ENCODE peak calls at places on chromosome 1, in ten cellular contexts. O is brain microvascular endothelial cell; Y is neural progenitor cell; C is ovary; G is NT2/D1; N is mesendoderm; Q is CD8-positive, alpha-beta T cell; V is prostate gland; I is fibroblast of lung; T is tibial artery. P is an unnamed sample.

GRCh38 chr1:106022312-106022902 is 1034.1 kb upstream of the PRMT6 start:
- DNase-seq in V (no peak), Y (no peak), Q (no peak), T (no peak), G (no peak), O (no peak), N (peak; percentile 3), C (no peak), I (peak; percentile 1), P (peak; percentile 2)

GRCh38 chr1:246931549-246932365 is at the start of gene AHCTF1:
- DNase-seq in Y (peak; percentile 99), Q (peak; percentile 96), O (peak; percentile 97), V (peak; percentile 96), I (peak; percentile 95), C (peak; percentile 98), G (peak; percentile 98), N (peak; percentile 99), T (peak; percentile 99), P (peak; percentile 96)

GRCh38 chr1:39238476-39238875 is 34.0 kb downstream of the MACF1 start:
- DNase-seq in T (no peak), O (peak; percentile 76), C (no peak), Q (no peak), Y (no peak), G (no peak), N (no peak), V (no peak), I (peak; percentile 88), P (no peak)

GRCh38 chr1:42041031-42041430 is 112.2 kb upstream of the GUCA2B start:
- DNase-seq in O (no peak), G (no peak), Y (no peak), N (no peak), C (no peak), V (no peak), Q (no peak), T (no peak), I (no peak), P (no peak)

GRCh38 chr1:107791381-107791780 is 173.6 kb downstream of the VAV3 start:
- DNase-seq in N (no peak), T (no peak), C (no peak), I (no peak), Q (no peak), G (no peak), V (no peak), O (no peak), Y (no peak), P (no peak)

GRCh38 chr1:154626456-154627246 is 18.7 kb upstream of the ADAR start:
- DNase-seq in O (no peak), C (no peak), V (no peak), Y (peak; percentile 23), I (no peak), T (no peak), N (no peak), Q (no peak), G (no peak), P (no peak)

GRCh38 chr1:44676484-44677200 is 2.1 kb downstream of the ARMH1 start:
- DNase-seq in Q (no peak), G (no peak), I (peak; percentile 56), V (no peak), Y (no peak), T (no peak), O (peak; percentile 33), C (no peak), N (no peak), P (no peak)

GRCh38 chr1:44460107-44460885 is 55.2 kb downstream of the RNF220 start:
- DNase-seq in Q (no peak), T (no peak), Y (no peak), V (no peak), I (no peak), N (no peak), O (no peak), C (no peak), G (no peak), P (peak; percentile 4)

GRCh38 chr1:17280436-17280835 is 27.6 kb upstream of the PADI4 start:
- DNase-seq in I (no peak), N (no peak), C (no peak), Y (no peak), O (no peak), Q (no peak), T (no peak), V (no peak), G (no peak), P (no peak)

GRCh38 chr1:169461390-169462001 is 24.2 kb downstream of the SLC19A2 start:
- DNase-seq in V (no peak), G (no peak), I (no peak), O (no peak), C (no peak), Q (no peak), T (no peak), N (no peak), Y (no peak), P (no peak)

GRCh38 chr1:91670781-91671180 is 170.1 kb downstream of the CDC7 start:
- DNase-seq in G (no peak), N (no peak), O (no peak), T (no peak), C (no peak), Y (peak; percentile 16), V (no peak), I (no peak), Q (no peak), P (no peak)

GRCh38 chr1:91672601-91673161 is 172.0 kb downstream of the CDC7 start:
- DNase-seq in Y (no peak), V (no peak), N (no peak), T (no peak), C (no peak), Q (no peak), G (no peak), O (no peak), I (no peak), P (no peak)

GRCh38 chr1:91674107-91674506 is 173.5 kb downstream of the CDC7 start:
- DNase-seq in T (no peak), N (no peak), O (no peak), Y (no peak), G (no peak), Q (no peak), V (no peak), C (no peak), I (no peak), P (no peak)

GRCh38 chr1:91673603-91674002 is 173.0 kb downstream of the CDC7 start:
- DNase-seq in C (no peak), O (no peak), V (no peak), G (no peak), I (no peak), Y (no peak), Q (no peak), T (no peak), N (no peak), P (no peak)

DNA sequence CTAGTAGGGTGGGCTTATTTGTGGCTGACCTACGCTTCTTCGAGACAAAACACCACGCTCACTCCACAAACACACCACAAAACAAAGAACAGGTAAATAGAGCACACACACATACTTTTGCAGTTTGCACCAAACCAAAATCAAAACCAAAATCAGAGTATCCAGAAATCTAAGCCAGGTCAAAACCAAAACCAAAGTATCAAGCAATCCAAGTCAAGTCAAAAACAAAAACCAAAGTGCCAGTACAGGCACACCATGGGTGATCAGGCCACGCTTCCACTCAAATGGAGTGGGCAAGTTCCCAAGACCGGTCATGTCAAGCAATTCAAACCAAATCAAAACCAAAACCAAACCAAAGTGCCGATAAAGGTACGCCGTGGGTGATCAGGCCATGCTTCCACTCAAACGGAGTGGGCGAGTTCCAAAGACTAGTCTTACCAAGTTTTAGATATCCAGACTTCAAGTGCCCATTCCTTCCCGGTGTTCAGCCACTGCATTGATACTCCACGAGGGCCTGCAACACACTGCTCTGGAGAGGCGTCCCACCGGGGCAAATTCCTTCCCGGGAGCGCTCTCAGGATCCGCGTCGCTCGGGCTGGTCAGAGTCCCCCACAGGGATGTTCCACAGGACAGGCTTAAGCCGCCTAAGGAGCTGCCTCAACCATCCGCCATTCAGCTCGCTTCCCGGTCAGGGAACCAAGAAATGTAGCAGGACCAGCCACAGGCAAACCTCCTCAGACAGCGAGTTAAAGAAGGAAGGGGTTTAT is 169.1 kb downstream of the CDC7 start:
- DNase-seq in C (no peak), N (no peak), Q (no peak), O (no peak), G (no peak), T (no peak), V (no peak), I (no peak), Y (peak; percentile 65), P (no peak)
- H3K4me3 ChIP-seq in C (no peak overlapping the region), N (no peak overlapping the region), Q (no peak overlapping the region), O (no peak overlapping the region), G (no peak overlapping the region), T (no peak overlapping the region), V (no peak overlapping the region), I (no peak overlapping the region), Y (no peak overlapping the region), P (no peak overlapping the region)

GRCh38 chr1:112710586-112710985 is 3.7 kb upstream of the RHOC start:
- DNase-seq in V (no peak), I (no peak), Q (no peak), Y (no peak), N (no peak), T (no peak), O (no peak), G (no peak), C (no peak), P (no peak)
- H3K27me3 ChIP-seq in V (no peaks in the 10 kb centered on the region), I (peaks cover 6% of the 10 kb centered on the region), Q (no peaks in the 10 kb centered on the region), Y (peaks cover 73% of the 10 kb centered on the region), N (no peaks in the 10 kb centered on the region), T (no peaks in the 10 kb centered on the region), O (no peaks in the 10 kb centered on the region), G (peaks cover 38% of the 10 kb centered on the region), C (no peaks in the 10 kb centered on the region), P (peaks cover 40% of the 10 kb centered on the region)

GRCh38 chr1:194150242-194150641 is 963.8 kb upstream of the B3GALT2 start:
- DNase-seq in I (no peak), V (no peak), G (no peak), Q (no peak), O (no peak), C (no peak), T (no peak), N (no peak), Y (no peak), P (no peak)
- H3K36me3 ChIP-seq in I (no peaks in the 10 kb centered on the region), V (no peaks in the 10 kb centered on the region), G (no peaks in the 10 kb centered on the region), Q (no peaks in the 10 kb centered on the region), O (no peaks in the 10 kb centered on the region), C (no peaks in the 10 kb centered on the region), T (no peaks in the 10 kb centered on the region), N (no peaks in the 10 kb centered on the region), Y (no peaks in the 10 kb centered on the region), P (no peaks in the 10 kb centered on the region)

GRCh38 chr1:8663915-8664331 is 153.5 kb downstream of the RERE start:
- DNase-seq in Y (no peak), V (no peak), C (no peak), Q (no peak), T (no peak), N (no peak), G (no peak), O (no peak), I (no peak), P (no peak)

GRCh38 chr1:8667869-8668595 is 149.4 kb downstream of the RERE start:
- DNase-seq in O (no peak), N (no peak), V (no peak), I (peak; percentile 65), T (no peak), C (no peak), G (no peak), Y (no peak), Q (no peak), P (no peak)

GRCh38 chr1:8665824-8666223 is 151.6 kb downstream of the RERE start:
- DNase-seq in Q (no peak), I (no peak), Y (no peak), C (no peak), N (no peak), G (no peak), V (no peak), O (no peak), T (no peak), P (no peak)

GRCh38 chr1:8664887-8665286 is 152.6 kb downstream of the RERE start:
- DNase-seq in T (no peak), C (no peak), V (no peak), O (no peak), Y (no peak), G (no peak), Q (no peak), N (no peak), I (no peak), P (no peak)

GRCh38 chr1:8666394-8667167 is 150.9 kb downstream of the RERE start:
- DNase-seq in N (no peak), C (no peak), G (no peak), O (no peak), V (no peak), Y (no peak), Q (no peak), I (peak; percentile 25), T (no peak), P (no peak)
- H3K4me3 ChIP-seq in N (no peak overlapping the region), C (no peak overlapping the region), G (no peak overlapping the region), O (no peak overlapping the region), V (no peak overlapping the region), Y (no peak overlapping the region), Q (no peak overlapping the region), I (no peak overlapping the region), T (no peak overlapping the region), P (no peak overlapping the region)